ENCODE peak calls at places on chromosomes 6 and 20, in seven cellular contexts. E is testis, N is left ventricle myocardium inferior, G is GM23248, F is right cardiac atrium, L is aorta, T is heart left ventricle. U is an unnamed sample.

GRCh38 chr6:37503486-37503980 is 3.8 kb upstream of the CCDC167 start:
- DNase-seq in E (no peak), N (no peak), G (no peak), F (no peak), L (no peak), T (no peak), U (no peak)

GRCh38 chr6:91497770-91498169 is 910.9 kb upstream of the MAP3K7 start:
- DNase-seq in E (no peak), N (no peak), G (no peak), F (no peak), L (no peak), T (no peak), U (no peak)

GRCh38 chr6:119978274-119978889 is 628.8 kb upstream of the MAN1A1 start:
- DNase-seq in E (peak; percentile 40), N (no peak), G (peak; percentile 65), F (peak; percentile 35), L (no peak), T (no peak), U (no peak)

GRCh38 chr6:45185403-45186251 is 142.5 kb upstream of the RUNX2 start:
- DNase-seq in E (no peak), N (no peak), G (no peak), F (no peak), L (no peak), T (no peak), U (no peak)

GRCh38 chr6:42104095-42104806 is 38.2 kb downstream of the C6orf132 start:
- DNase-seq in E (peak; percentile 88), N (peak; percentile 75), G (no peak), F (peak; percentile 89), L (peak; percentile 75), T (peak; percentile 67), U (peak; percentile 40)

GRCh38 chr6:91672201-91672600 is 1085.3 kb upstream of the MAP3K7 start:
- DNase-seq in E (no peak), N (no peak), G (no peak), F (no peak), L (no peak), T (no peak), U (no peak)

GRCh38 chr20:58639182-58640146 is 11.6 kb upstream of the STX16 start:
- DNase-seq in E (no peak), N (no peak), G (no peak), F (no peak), L (peak; percentile 30), T (no peak), U (no peak)

GRCh38 chr6:52144196-52145076 is 41.7 kb upstream of the IL17A start:
- DNase-seq in E (no peak), N (no peak), G (no peak), F (peak; percentile 8), L (no peak), T (no peak), U (no peak)

GRCh38 chr6:17427617-17428016 is 34.2 kb downstream of the CAP2 start:
- DNase-seq in E (no peak), N (no peak), G (no peak), F (no peak), L (no peak), T (no peak), U (no peak)

GRCh38 chr6:157278171-157278570 is 45.1 kb downstream of the TMEM242 start:
- DNase-seq in E (no peak), N (no peak), G (no peak), F (no peak), L (no peak), T (no peak), U (no peak)

GRCh38 chr6:32175711-32176475 is at the start of gene AGPAT1:
- DNase-seq in E (peak; percentile 98), N (peak; percentile 99), G (peak; percentile 95), F (peak; percentile 99), L (peak; percentile 98), T (peak; percentile 100), U (peak; percentile 90)

GRCh38 chr6:167781066-167781767 is 45.5 kb upstream of the AFDN start:
- DNase-seq in E (no peak), N (no peak), G (no peak), F (no peak), L (no peak), T (no peak), U (no peak)

GRCh38 chr6:137801352-137802088 is 65.5 kb upstream of the TNFAIP3 start:
- DNase-seq in E (no peak), N (no peak), G (no peak), F (no peak), L (no peak), T (no peak), U (no peak)

DNA sequence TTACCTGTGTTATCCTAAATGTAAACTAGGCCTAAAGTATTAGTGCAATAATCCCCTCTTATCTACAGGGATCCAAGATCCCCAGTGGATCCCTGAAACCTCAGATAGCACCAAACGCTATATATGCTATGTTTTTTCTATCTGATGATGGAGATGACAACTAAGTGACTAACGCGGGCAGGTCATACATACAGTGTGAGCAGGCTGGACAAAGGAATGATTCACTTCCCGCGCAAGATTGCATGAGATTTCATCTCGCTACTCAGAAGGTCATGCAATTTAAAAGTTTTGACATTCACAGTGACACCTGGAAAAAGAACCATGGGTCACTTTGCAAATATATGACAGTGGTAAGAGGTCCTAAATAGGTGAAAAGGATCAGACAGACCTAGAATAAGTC is 875.9 kb downstream of the HACE1 start:
- DNase-seq in E (no peak), N (no peak), G (no peak), F (no peak), L (no peak), T (no peak), U (no peak)
- H3K9me3 ChIP-seq in E (no peaks in the 10 kb centered on the region), N (no peaks in the 10 kb centered on the region), G (no peaks in the 10 kb centered on the region), F (no peaks in the 10 kb centered on the region), L (no peaks in the 10 kb centered on the region), T (no peaks in the 10 kb centered on the region), U (no peaks in the 10 kb centered on the region)

GRCh38 chr20:4136967-4137334 is 121.6 kb upstream of the RNF24 start:
- DNase-seq in E (no peak), N (no peak), G (no peak), F (no peak), L (no peak), T (no peak), U (no peak)

GRCh38 chr20:4134861-4135379 is 119.6 kb upstream of the RNF24 start:
- DNase-seq in E (no peak), N (no peak), G (no peak), F (no peak), L (no peak), T (no peak), U (no peak)

GRCh38 chr20:4136078-4136966 is 121.0 kb upstream of the RNF24 start:
- DNase-seq in E (no peak), N (no peak), G (peak; percentile 31), F (no peak), L (no peak), T (no peak), U (no peak)

GRCh38 chr20:4135385-4136077 is 120.2 kb upstream of the RNF24 start:
- DNase-seq in E (no peak), N (no peak), G (peak; percentile 99), F (no peak), L (no peak), T (no peak), U (no peak)

GRCh38 chr20:4138056-4138455 is 122.7 kb upstream of the RNF24 start:
- DNase-seq in E (no peak), N (no peak), G (no peak), F (no peak), L (no peak), T (no peak), U (no peak)
- H3K9me3 ChIP-seq in E (no peaks in the 10 kb centered on the region), N (peaks cover 6% of the 10 kb centered on the region), G (no peaks in the 10 kb centered on the region), F (no peaks in the 10 kb centered on the region), L (no peaks in the 10 kb centered on the region), T (no peaks in the 10 kb centered on the region), U (no peaks in the 10 kb centered on the region)

GRCh38 chr6:70225052-70225451 is 77.8 kb downstream of the COL9A1 start:
- DNase-seq in E (no peak), N (no peak), G (no peak), F (no peak), L (no peak), T (no peak), U (no peak)
- H3K9me3 ChIP-seq in E (no peaks in the 10 kb centered on the region), N (no peaks in the 10 kb centered on the region), G (no peaks in the 10 kb centered on the region), F (no peaks in the 10 kb centered on the region), L (no peaks in the 10 kb centered on the region), T (no peaks in the 10 kb centered on the region), U (no peaks in the 10 kb centered on the region)

DNA sequence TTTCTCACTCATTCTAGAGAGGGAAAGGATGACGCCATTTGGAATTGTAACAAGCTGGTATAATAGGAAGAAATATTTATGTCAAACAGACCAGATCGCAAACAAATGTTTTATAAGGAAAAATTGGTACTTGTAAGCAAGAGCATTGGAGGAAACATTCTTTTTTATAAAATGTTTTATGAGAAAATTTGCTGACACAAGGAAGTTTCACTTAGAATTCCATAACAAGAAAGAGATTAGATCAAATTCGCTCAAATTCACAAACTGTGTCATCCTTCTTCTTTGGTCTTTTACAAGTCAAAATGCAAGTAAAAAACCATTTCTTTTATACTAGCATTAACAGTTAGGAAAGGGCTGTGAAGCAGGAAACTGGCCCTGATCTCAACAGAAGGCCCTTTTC is 179.9 kb downstream of the TRDN start:
- DNase-seq in E (no peak), N (no peak), G (no peak), F (no peak), L (no peak), T (no peak), U (no peak)
- H3K9me3 ChIP-seq in E (no peaks in the 10 kb centered on the region), N (peaks cover 10% of the 10 kb centered on the region), G (no peaks in the 10 kb centered on the region), F (no peaks in the 10 kb centered on the region), L (peaks cover 1% of the 10 kb centered on the region), T (no peaks in the 10 kb centered on the region), U (no peaks in the 10 kb centered on the region)

GRCh38 chr20:16555754-16556153 is 17.5 kb downstream of the KIF16B start:
- DNase-seq in E (no peak), N (no peak), G (peak; percentile 40), F (no peak), L (no peak), T (no peak), U (no peak)

GRCh38 chr20:16551601-16552419 is 21.4 kb downstream of the KIF16B start:
- DNase-seq in E (no peak), N (no peak), G (no peak), F (no peak), L (no peak), T (no peak), U (no peak)

GRCh38 chr20:16554766-16555543 is 18.3 kb downstream of the KIF16B start:
- DNase-seq in E (no peak), N (no peak), G (no peak), F (no peak), L (no peak), T (no peak), U (no peak)

GRCh38 chr20:16553684-16554083 is 19.6 kb downstream of the KIF16B start:
- DNase-seq in E (no peak), N (no peak), G (no peak), F (no peak), L (no peak), T (no peak), U (no peak)

DNA sequence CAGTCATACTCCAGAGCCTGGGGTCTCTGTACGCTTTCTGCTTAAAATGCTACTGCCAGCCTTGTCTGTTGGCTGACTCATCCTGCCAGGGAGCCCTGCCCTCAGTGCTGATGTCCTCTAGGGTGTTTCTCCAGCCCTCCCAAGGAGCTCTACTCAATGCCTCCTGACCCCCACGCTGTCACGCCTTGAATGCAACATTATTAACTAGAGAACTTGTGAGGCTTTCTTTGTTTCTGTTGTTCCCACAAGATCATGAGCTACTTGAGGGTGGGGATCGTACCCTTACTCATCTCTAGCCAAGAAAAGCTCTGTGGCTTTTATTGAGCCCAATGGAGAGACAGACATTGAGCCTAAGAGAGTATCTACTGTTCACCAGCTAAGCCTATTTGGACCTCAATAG is 20.1 kb downstream of the KIF16B start:
- DNase-seq in E (no peak), N (no peak), G (no peak), F (no peak), L (no peak), T (no peak), U (no peak)
- H3K9me3 ChIP-seq in E (no peaks in the 10 kb centered on the region), N (no peaks in the 10 kb centered on the region), G (no peaks in the 10 kb centered on the region), F (no peaks in the 10 kb centered on the region), L (no peaks in the 10 kb centered on the region), T (no peaks in the 10 kb centered on the region), U (no peaks in the 10 kb centered on the region)